ENCODE peak calls at places on chromosomes 1 and 21, in nine cellular contexts. G, D, H, F, B, V, P, W and O are unnamed samples.

GRCh38 chr1:34286547-34286946 is 109.8 kb downstream of the C1orf94 start:
- DNase-seq in G (no peak), D (no peak), H (no peak), F (no peak), B (no peak), V (no peak), P (no peak), W (no peak), O (no peak)

GRCh38 chr1:108712605-108713150 is at the start of gene FNDC7:
- DNase-seq in G (no peak), D (no peak), H (no peak), F (peak; percentile 60), B (no peak), V (no peak), P (no peak), W (no peak), O (no peak)

GRCh38 chr1:223621312-223621734 is 44.2 kb downstream of the CAPN8 start:
- DNase-seq in G (no peak), D (no peak), H (no peak), F (no peak), B (no peak), V (no peak), P (no peak), W (no peak), O (no peak)

GRCh38 chr1:167878372-167879160 is 35.4 kb downstream of the ADCY10 start:
- DNase-seq in G (no peak), D (no peak), H (no peak), F (no peak), B (no peak), V (no peak), P (no peak), W (no peak), O (no peak)

GRCh38 chr1:167082511-167083027 is 7.6 kb downstream of the GPA33 start:
- DNase-seq in G (no peak), D (no peak), H (peak; percentile 70), F (no peak), B (no peak), V (no peak), P (peak; percentile 45), W (no peak), O (no peak)

GRCh38 chr1:241703001-241703400 is 50.9 kb downstream of the WDR64 start:
- DNase-seq in G (no peak), D (no peak), H (no peak), F (no peak), B (no peak), V (no peak), P (no peak), W (no peak), O (no peak)

GRCh38 chr1:183310753-183311465 is 107.3 kb downstream of the NMNAT2 start:
- DNase-seq in G (no peak), D (no peak), H (peak; percentile 24), F (peak; percentile 7), B (no peak), V (no peak), P (no peak), W (no peak), O (no peak)

GRCh38 chr1:54117815-54118563 is 34.8 kb downstream of the CDCP2 start:
- DNase-seq in G (no peak), D (no peak), H (peak; percentile 23), F (no peak), B (no peak), V (no peak), P (no peak), W (no peak), O (no peak)

GRCh38 chr1:175176246-175176645 is 16.3 kb downstream of the KIAA0040 start:
- DNase-seq in G (no peak), D (no peak), H (peak; percentile 16), F (no peak), B (no peak), V (no peak), P (no peak), W (no peak), O (no peak)

GRCh38 chr1:59506952-59507351 is 210.1 kb downstream of the FGGY start:
- DNase-seq in G (no peak), D (no peak), H (no peak), F (no peak), B (no peak), V (peak; percentile 48), P (no peak), W (no peak), O (peak; percentile 18)

DNA sequence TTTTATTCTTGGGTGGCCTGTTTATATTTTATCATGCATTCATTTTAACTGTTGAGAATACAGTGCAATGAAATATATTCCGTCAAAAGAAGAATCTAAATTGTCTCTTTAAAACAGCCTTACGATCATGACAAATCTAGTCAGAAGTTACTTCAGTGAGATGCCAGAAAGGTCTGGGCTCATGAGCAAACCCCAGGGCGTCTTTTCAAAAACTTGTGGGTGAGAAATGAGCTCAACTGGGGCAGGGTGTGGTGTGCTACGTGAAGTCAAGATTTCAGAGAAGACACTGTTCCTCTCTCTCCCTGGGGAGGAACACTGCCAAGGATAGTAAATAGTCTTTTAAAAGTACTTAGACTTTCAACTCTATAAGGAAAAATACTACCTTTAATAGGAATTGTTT is 13.4 kb upstream of the UAP1 start:
- DNase-seq in G (no peak), D (no peak), H (no peak), F (no peak), B (no peak), V (no peak), P (no peak), W (peak; percentile 62), O (peak; percentile 84)
- H3K4me3 ChIP-seq in G (no peak overlapping the region), D (no peak overlapping the region), H (no peak overlapping the region), F (no peak overlapping the region), B (no peak overlapping the region), V (no peak overlapping the region), P (no peak overlapping the region), W (no peak overlapping the region), O (no peak overlapping the region)

DNA sequence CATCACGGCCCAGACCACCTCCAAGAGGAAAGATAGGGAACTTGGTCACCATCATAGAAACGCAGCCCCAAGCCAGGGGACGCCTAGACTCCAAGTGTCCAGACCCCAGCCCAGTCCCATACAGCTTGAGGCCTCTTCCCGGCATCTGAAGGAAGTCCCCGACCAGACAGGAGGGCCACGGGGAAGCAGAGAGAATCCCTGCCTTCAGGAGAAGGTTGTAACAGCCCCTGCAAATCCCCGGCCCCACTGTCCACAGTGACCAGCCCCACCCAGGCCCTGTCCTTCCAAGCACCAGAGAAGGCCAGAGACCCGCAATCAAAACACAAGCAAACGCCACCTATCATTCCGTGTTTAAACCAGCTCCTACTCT is 1.7 kb downstream of the SLC19A1 start:
- DNase-seq in G (peak; percentile 6), D (no peak), H (no peak), F (no peak), B (peak; percentile 64), V (no peak), P (peak; percentile 28), W (peak; percentile 32), O (no peak)
- H3K4me3 ChIP-seq in G (peak overlapping the region; percentile 66), D (no peak overlapping the region), H (peak overlapping the region; percentile 73), F (no peak overlapping the region), B (no peak overlapping the region), V (peak overlapping the region; percentile 71), P (no peak overlapping the region), W (no peak overlapping the region), O (no peak overlapping the region)

GRCh38 chr1:200478945-200479558 is 69.2 kb upstream of the ZNF281 start:
- DNase-seq in G (no peak), D (no peak), H (no peak), F (no peak), B (no peak), V (no peak), P (no peak), W (no peak), O (no peak)
- H3K4me3 ChIP-seq in G (no peak overlapping the region), D (no peak overlapping the region), H (no peak overlapping the region), F (no peak overlapping the region), B (no peak overlapping the region), V (no peak overlapping the region), P (no peak overlapping the region), W (no peak overlapping the region), O (no peak overlapping the region)

DNA sequence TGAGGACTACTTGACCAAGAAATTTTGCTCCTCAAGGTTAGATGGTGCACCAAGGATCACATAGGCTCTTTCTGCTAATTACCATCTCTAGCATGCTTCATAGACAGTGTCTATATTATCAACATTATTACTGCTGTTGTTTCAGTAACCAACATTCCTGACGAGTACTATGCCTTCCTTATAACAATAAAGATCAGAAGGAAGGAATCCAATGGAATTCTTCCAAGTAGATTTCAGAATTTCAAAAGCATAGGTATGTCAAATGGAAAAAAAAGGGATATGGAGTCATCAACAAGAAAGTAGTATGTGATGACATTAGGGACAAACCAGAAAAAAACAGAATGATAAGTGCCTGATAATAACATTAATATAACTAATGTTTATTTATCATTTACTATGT is 39.6 kb upstream of the LPGAT1 start:
- DNase-seq in G (no peak), D (no peak), H (no peak), F (no peak), B (no peak), V (no peak), P (no peak), W (no peak), O (no peak)
- H3K4me3 ChIP-seq in G (no peak overlapping the region), D (no peak overlapping the region), H (no peak overlapping the region), F (no peak overlapping the region), B (no peak overlapping the region), V (no peak overlapping the region), P (no peak overlapping the region), W (no peak overlapping the region), O (no peak overlapping the region)

GRCh38 chr1:203649551-203650011 is 22.9 kb downstream of the ATP2B4 start:
- DNase-seq in G (no peak), D (no peak), H (no peak), F (no peak), B (no peak), V (no peak), P (no peak), W (no peak), O (no peak)
- H3K4me3 ChIP-seq in G (no peak overlapping the region), D (no peak overlapping the region), H (no peak overlapping the region), F (no peak overlapping the region), B (no peak overlapping the region), V (peak overlapping the region; percentile 44), P (no peak overlapping the region), W (no peak overlapping the region), O (no peak overlapping the region)

DNA sequence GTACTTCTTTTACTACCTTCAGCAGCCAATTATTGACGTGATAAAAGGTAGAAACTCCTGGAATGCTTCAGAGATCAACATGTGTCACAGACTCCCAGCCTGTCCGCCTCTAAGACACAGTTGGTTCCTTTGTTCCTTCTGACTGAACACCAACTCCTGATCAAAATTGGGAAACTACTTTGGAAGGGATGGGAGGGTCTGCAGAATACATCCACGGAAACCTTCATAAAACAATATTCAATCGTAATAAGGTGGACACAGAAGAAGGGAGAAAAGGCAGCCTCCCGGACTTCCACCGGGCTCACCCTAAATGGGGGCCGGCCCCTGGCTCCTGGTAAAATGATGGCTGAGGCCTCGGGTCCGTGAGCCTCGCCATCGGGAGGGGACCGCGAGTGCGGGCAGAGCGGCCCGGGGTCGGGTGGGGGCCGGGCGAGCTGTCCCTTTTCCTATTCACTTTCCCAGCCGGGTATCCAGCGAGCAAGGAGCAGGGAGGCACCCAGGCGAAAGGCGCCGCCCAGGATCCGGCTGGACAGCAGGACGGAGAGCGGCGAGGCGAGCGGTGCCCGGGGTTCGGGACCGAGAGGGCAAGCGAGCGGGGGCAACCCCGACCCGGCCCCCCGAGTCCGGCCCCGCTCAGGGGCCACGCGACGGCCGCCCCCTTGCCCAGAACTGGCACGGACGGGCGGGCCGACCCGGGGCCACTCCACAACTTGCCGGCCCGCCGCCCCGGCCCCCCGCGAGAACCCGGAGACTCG is 802 bp downstream of the NRIP1 start:
- DNase-seq in G (peak; percentile 62), D (no peak), H (peak; percentile 20), F (peak; percentile 5), B (peak; percentile 81), V (no peak), P (peak; percentile 86), W (peak; percentile 76), O (no peak)
- H3K4me3 ChIP-seq in G (peak overlapping the region; percentile 78), D (peak overlapping the region; percentile 77), H (peak overlapping the region; percentile 86), F (peak overlapping the region; percentile 71), B (peak overlapping the region; percentile 86), V (no peak overlapping the region), P (peak overlapping the region; percentile 90), W (peak overlapping the region; percentile 83), O (peak overlapping the region; percentile 65)